ENCODE peak calls at places on chromosomes 4 and X, in four cellular contexts. L is fibroblast of lung, D is upper lobe of right lung, S is fibroblast of villous mesenchyme. O is an unnamed sample.

GRCh38 chrX:74015379-74016019 is 288.5 kb upstream of the ZCCHC13 start:
- DNase-seq in D (peak; percentile 49), S (peak; percentile 79), L (peak; percentile 60), O (peak; percentile 38)

GRCh38 chr4:132572210-132572609 is 576.9 kb upstream of the PCDH10 start:
- DNase-seq in S (peak; percentile 13), L (peak; percentile 96), D (no peak), O (no peak)

GRCh38 chr4:75180790-75181776 is 248.2 kb downstream of the PARM1 start:
- DNase-seq in D (no peak), L (no peak), S (peak; percentile 43), O (no peak)

GRCh38 chr4:99087887-99088484 is 602 bp downstream of the ADH5 start:
- DNase-seq in D (peak; percentile 81), L (peak; percentile 70), S (peak; percentile 93), O (no peak)

GRCh38 chr4:113750315-113750714 is 11.2 kb downstream of the CAMK2D start:
- DNase-seq in L (no peak), S (no peak), D (no peak), O (no peak)

GRCh38 chrX:85243155-85243554 is 424 bp downstream of the SATL1 start:
- DNase-seq in L (peak; percentile 1), S (no peak), D (no peak), O (no peak)

GRCh38 chr4:2756691-2757350 is 685 bp upstream of the TNIP2 start:
- DNase-seq in S (no peak), D (no peak), L (no peak), O (no peak)

GRCh38 chr4:1784395-1784788 is 8.7 kb upstream of the FGFR3 start:
- DNase-seq in S (no peak), D (no peak), L (no peak), O (no peak)

GRCh38 chr4:48295116-48295515 is 25.5 kb upstream of the TEC start:
- DNase-seq in D (no peak), S (no peak), L (peak; percentile 40), O (no peak)

GRCh38 chr4:56128231-56128630 is 179.5 kb downstream of the CEP135 start:
- DNase-seq in D (no peak), S (no peak), L (peak; percentile 85), O (no peak)

GRCh38 chrX:107025538-107025937 is 25.5 kb upstream of the MORC4 start:
- DNase-seq in S (peak; percentile 33), L (peak; percentile 13), D (no peak), O (no peak)

GRCh38 chr4:81839347-81840042 is 367.8 kb upstream of the RASGEF1B start:
- DNase-seq in S (no peak), D (no peak), L (no peak), O (no peak)

GRCh38 chr4:110620352-110621327 is 2.2 kb downstream of the PITX2 start:
- DNase-seq in L (peak; percentile 25), D (no peak), S (peak; percentile 66), O (no peak)

GRCh38 chr4:8912506-8912905 is 40.9 kb upstream of the HMX1 start:
- DNase-seq in L (no peak), S (no peak), D (no peak), O (no peak)

GRCh38 chr4:165692082-165692481 is 181.0 kb upstream of the TLL1 start:
- DNase-seq in L (peak; percentile 18), S (no peak), D (no peak), O (no peak)

GRCh38 chr4:48913346-48913745 is 6.8 kb upstream of the OCIAD2 start:
- DNase-seq in S (peak; percentile 21), L (peak; percentile 97), D (no peak), O (no peak)

GRCh38 chr4:55125763-55126541 is 557 bp upstream of the KDR start:
- DNase-seq in S (peak; percentile 8), D (no peak), L (peak; percentile 27), O (no peak)

GRCh38 chr4:17276821-17277220 is 235.1 kb downstream of the QDPR start:
- DNase-seq in D (no peak), L (peak; percentile 66), S (peak; percentile 14), O (no peak)

GRCh38 chr4:143273170-143273917 is 63.3 kb upstream of the GAB1 start:
- DNase-seq in D (no peak), L (peak; percentile 38), S (no peak), O (no peak)

GRCh38 chrX:19879742-19880378 is 7.5 kb downstream of the SH3KBP1 start:
- DNase-seq in L (no peak), D (no peak), S (no peak), O (no peak)

GRCh38 chr4:5511791-5512190 is 196.6 kb downstream of the EVC2 start:
- DNase-seq in S (peak; percentile 30), D (no peak), L (peak; percentile 51), O (no peak)

GRCh38 chr4:166165829-166166420 is 292.9 kb downstream of the TLL1 start:
- DNase-seq in D (no peak), L (peak; percentile 66), S (peak; percentile 76), O (no peak)

GRCh38 chr4:73776363-73776762 is 36.0 kb downstream of the CXCL8 start:
- DNase-seq in D (no peak), L (peak; percentile 91), S (peak; percentile 86), O (no peak)

GRCh38 chr4:113996599-113997177 is 17.2 kb upstream of the ARSJ start:
- DNase-seq in D (no peak), L (peak; percentile 55), S (no peak), O (no peak)

GRCh38 chr4:5774416-5775056 is 63.5 kb downstream of the EVC start:
- DNase-seq in S (no peak), L (no peak), D (peak; percentile 2), O (peak; percentile 19)

GRCh38 chrX:110142096-110142495 is 139.2 kb downstream of the TMEM164 start:
- DNase-seq in S (no peak), L (no peak), D (no peak), O (no peak)

GRCh38 chr4:20831746-20832145 is 131.5 kb downstream of the PACRGL start:
- DNase-seq in S (no peak), D (no peak), L (peak; percentile 44), O (no peak)

GRCh38 chr4:39032218-39033085 is at the start of gene TMEM156:
- DNase-seq in L (no peak), S (peak; percentile 73), D (no peak), O (no peak)

GRCh38 chr4:181870326-181870725 is 372.9 kb upstream of the TENM3 start:
- DNase-seq in S (no peak), D (no peak), L (peak; percentile 77), O (no peak)

GRCh38 chrX:74449322-74449936 is 28.1 kb downstream of the SLC16A2 start:
- DNase-seq in L (peak; percentile 52), S (no peak), D (no peak), O (no peak)

GRCh38 chr4:173752610-173753009 is 222.6 kb upstream of the HAND2 start:
- DNase-seq in S (no peak), D (no peak), L (no peak), O (peak; percentile 39)
- TF ChIP-seq CTCF in S (peak; percentile 50), D (peak; percentile 29), L (peak; percentile 24), O (peak; percentile 64)

DNA sequence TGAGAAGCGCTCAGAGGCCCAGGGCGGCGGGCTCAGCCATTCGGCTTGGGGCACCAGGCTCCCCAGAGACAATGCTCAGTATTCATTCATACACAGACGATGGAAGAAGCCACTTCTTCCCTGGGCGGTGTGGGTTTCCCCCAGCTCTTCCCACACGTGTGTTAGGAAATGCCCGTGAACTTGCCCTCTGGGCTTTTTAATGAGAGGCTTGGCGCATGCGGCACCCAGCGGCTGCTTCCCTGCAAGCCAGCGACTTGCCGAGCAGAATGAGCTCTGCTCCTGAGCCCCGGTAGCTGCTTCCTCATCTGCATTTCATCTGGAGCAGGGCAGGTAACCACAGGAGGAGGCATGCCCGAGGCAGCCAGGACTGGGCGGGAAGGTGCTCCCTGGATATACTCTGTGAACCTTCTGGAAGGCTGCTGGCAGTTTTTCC is 178.6 kb downstream of the DCLK2 start:
- DNase-seq in L (no peak), S (no peak), D (no peak), O (no peak)
- TF ChIP-seq CTCF in L (no peak), S (no peak), D (no peak), O (no peak)

DNA sequence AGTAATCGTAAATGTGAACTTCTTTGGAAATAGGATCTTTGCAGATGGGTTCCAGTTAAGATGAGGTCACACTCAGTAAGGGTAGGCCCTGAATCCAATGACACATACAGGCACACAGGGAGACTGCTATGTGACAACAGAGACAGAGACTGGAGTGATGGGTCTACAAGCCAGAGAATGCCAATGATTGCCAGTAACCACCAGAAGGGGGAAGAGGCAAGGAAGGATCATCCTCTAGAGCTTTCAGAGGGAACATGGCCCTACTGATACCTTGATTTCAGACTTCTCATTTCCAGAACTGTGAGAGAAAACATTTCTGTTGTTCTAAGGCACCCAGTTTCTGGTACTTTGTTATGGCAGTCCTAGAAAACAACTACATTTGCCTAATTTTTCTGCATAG is 73.1 kb upstream of the CCDC160 start:
- DNase-seq in L (no peak), D (no peak), S (no peak), O (no peak)
- TF ChIP-seq CTCF in L (no peak), D (no peak), S (no peak), O (no peak)

DNA sequence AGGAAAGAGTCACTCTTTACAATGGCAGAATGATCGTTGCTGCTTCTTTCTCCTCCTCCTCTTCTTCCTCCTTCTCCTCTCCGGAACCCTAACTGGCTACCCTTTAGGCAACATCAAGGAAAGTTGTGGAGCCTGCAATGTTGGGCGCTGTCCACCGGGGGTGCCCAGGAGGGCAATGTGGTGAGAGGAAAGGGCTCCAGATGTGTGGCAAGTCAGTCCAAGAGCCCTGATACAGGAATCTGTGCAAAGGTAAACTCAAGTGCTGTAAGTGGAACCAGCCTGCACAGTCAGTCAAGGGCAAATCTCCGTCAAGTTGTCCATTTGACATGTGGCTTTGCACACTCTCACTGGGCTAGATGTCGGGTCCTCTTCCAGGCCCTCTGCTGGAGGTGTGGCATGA is 2.8 kb downstream of the RTL5 start:
- DNase-seq in L (no peak), D (no peak), S (no peak), O (no peak)
- TF ChIP-seq CTCF in L (peak; percentile 10), D (peak; percentile 35), S (peak; percentile 56), O (peak; percentile 54)

GRCh38 chr4:45939056-45939455 is 184.8 kb downstream of the GABRG1 start:
- DNase-seq in L (no peak), D (no peak), S (no peak), O (no peak)

GRCh38 chr4:45946699-45947098 is 177.2 kb downstream of the GABRG1 start:
- DNase-seq in L (no peak), D (no peak), S (no peak), O (no peak)

DNA sequence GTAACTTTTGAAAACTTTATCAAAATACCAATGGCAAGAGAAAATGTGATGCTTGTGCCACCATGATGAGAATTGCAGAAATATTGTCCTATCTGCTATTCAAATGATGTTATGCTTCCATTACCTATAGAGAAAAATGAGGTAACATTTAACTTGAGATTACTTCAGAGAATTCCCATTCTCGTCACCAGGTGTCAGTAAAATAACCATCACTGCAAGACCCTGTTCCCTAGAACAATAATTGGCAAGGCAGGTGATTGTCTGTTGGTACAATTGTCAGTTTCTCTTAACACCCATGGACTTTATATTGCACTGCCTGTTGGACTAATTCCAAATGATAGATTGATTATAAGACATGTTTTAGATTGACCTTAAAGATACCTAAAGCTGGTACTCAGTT is 179.9 kb downstream of the GABRG1 start:
- DNase-seq in D (no peak), L (no peak), S (no peak), O (no peak)
- TF ChIP-seq CTCF in D (no peak), L (no peak), S (no peak), O (no peak)